ENCODE peak calls at places on chromosomes 5 and 9, in six cellular contexts. G is mucosa of gallbladder; H is pons; J is activated T-cell treated with anti-CD3 and anti-CD28 coated beads, Interleukin-2, amount 50 U/mL, for 4 hours; Z is suprapubic skin; B is hypothalamus. Q is an unnamed sample.

GRCh38 chr9:84731696-84732095 is 62.2 kb downstream of the NTRK2 start:
- DNase-seq in G (no peak), H (no peak), J (no peak), Z (no peak), B (no peak), Q (no peak)

GRCh38 chr5:53508125-53508524 is 27.7 kb downstream of the FST start:
- DNase-seq in G (no peak), H (no peak), J (no peak), Z (no peak), B (no peak), Q (no peak)

GRCh38 chr5:63959177-63959982 is 2.9 kb downstream of the HTR1A start:
- DNase-seq in G (no peak), H (peak; percentile 38), J (no peak), Z (no peak), B (no peak), Q (no peak)

GRCh38 chr5:7857918-7858632 is 7.1 kb upstream of the CFAP90 start:
- DNase-seq in G (no peak), H (no peak), J (no peak), Z (no peak), B (no peak), Q (no peak)

GRCh38 chr5:68041293-68041692 is 174.3 kb upstream of the PIK3R1 start:
- DNase-seq in G (no peak), H (peak; percentile 49), J (no peak), Z (no peak), B (no peak), Q (no peak)

GRCh38 chr5:51389582-51390463 is 6.6 kb downstream of the ISL1 start:
- DNase-seq in G (no peak), H (no peak), J (no peak), Z (no peak), B (no peak), Q (no peak)

GRCh38 chr5:136559651-136560050 is 194.3 kb upstream of the TRPC7 start:
- DNase-seq in G (no peak), H (no peak), J (no peak), Z (no peak), B (no peak), Q (no peak)

GRCh38 chr5:139762624-139763170 is 32.9 kb upstream of the PSD2 start:
- DNase-seq in G (no peak), H (no peak), J (no peak), Z (no peak), B (no peak), Q (no peak)

GRCh38 chr5:60652206-60652605 is 47.8 kb downstream of the DEPDC1B start:
- DNase-seq in G (no peak), H (no peak), J (no peak), Z (no peak), B (no peak), Q (no peak)

GRCh38 chr5:64628901-64629300 is 61.4 kb upstream of the SHISAL2B start:
- DNase-seq in G (no peak), H (no peak), J (no peak), Z (no peak), B (no peak), Q (no peak)

GRCh38 chr9:116646661-116647514 is 40.2 kb upstream of the TRIM32 start:
- DNase-seq in G (peak; percentile 14), H (peak; percentile 69), J (no peak), Z (no peak), B (no peak), Q (no peak)

GRCh38 chr9:78811562-78812276 is 514.8 kb downstream of the PSAT1 start:
- DNase-seq in G (no peak), H (peak; percentile 37), J (no peak), Z (no peak), B (no peak), Q (no peak)

GRCh38 chr5:167030500-167031120 is 1260.8 kb upstream of the WWC1 start:
- DNase-seq in G (no peak), H (no peak), J (no peak), Z (no peak), B (no peak), Q (no peak)

GRCh38 chr5:97499605-97500004 is 316.6 kb upstream of the RIOK2 start:
- DNase-seq in G (no peak), H (peak; percentile 31), J (no peak), Z (no peak), B (no peak), Q (no peak)

GRCh38 chr5:37900692-37901091 is 60.9 kb upstream of the GDNF start:
- DNase-seq in G (peak; percentile 15), H (peak; percentile 10), J (no peak), Z (no peak), B (no peak), Q (no peak)

GRCh38 chr9:71506821-71507220 is 261.5 kb downstream of the CEMIP2 start:
- DNase-seq in G (peak; percentile 16), H (no peak), J (no peak), Z (no peak), B (no peak), Q (no peak)

GRCh38 chr5:88727705-88728313 is 155.2 kb downstream of the MEF2C start:
- DNase-seq in G (no peak), H (peak; percentile 38), J (no peak), Z (no peak), B (no peak), Q (no peak)

GRCh38 chr9:136787690-136788400 is 3.3 kb upstream of the TMEM141 start:
- DNase-seq in G (peak; percentile 74), H (peak; percentile 88), J (peak; percentile 57), Z (no peak), B (peak; percentile 28), Q (peak; percentile 64)

GRCh38 chr9:90014421-90014820 is 409.6 kb downstream of the GADD45G start:
- DNase-seq in G (no peak), H (no peak), J (no peak), Z (no peak), B (no peak), Q (no peak)

GRCh38 chr9:34079181-34079580 is 30.5 kb upstream of the UBAP2 start:
- DNase-seq in G (no peak), H (no peak), J (no peak), Z (no peak), B (no peak), Q (no peak)

GRCh38 chr5:158979749-158980521 is 119.8 kb downstream of the EBF1 start:
- DNase-seq in G (peak; percentile 56), H (peak; percentile 62), J (no peak), Z (peak; percentile 82), B (peak; percentile 24), Q (peak; percentile 47)

GRCh38 chr5:156798201-156798600 is 51.9 kb upstream of the PPP1R2B start:
- DNase-seq in G (no peak), H (no peak), J (no peak), Z (no peak), B (no peak), Q (no peak)

GRCh38 chr9:75088646-75089368 is 493 bp downstream of the OSTF1 start:
- DNase-seq in G (peak; percentile 48), H (peak; percentile 68), J (no peak), Z (peak; percentile 88), B (peak; percentile 8), Q (peak; percentile 69)

GRCh38 chr5:142978252-142978651 is 208.1 kb downstream of the ARHGAP26 start:
- DNase-seq in G (no peak), H (no peak), J (no peak), Z (no peak), B (no peak), Q (no peak)

GRCh38 chr5:151223447-151224264 is at the start of gene CCDC69:
- DNase-seq in G (peak; percentile 78), H (peak; percentile 56), J (peak; percentile 43), Z (peak; percentile 81), B (peak; percentile 35), Q (peak; percentile 69)

GRCh38 chr5:111200828-111201227 is 23.4 kb upstream of the CAMK4 start:
- DNase-seq in G (no peak), H (no peak), J (no peak), Z (no peak), B (no peak), Q (no peak)

GRCh38 chr5:113578091-113578490 is 64.6 kb downstream of the YTHDC2 start:
- DNase-seq in G (no peak), H (no peak), J (no peak), Z (no peak), B (no peak), Q (no peak)

GRCh38 chr9:136578915-136579637 is 33.2 kb upstream of the NOTCH1 start:
- DNase-seq in G (no peak), H (no peak), J (no peak), Z (no peak), B (no peak), Q (no peak)

GRCh38 chr5:34991486-34992238 is 56.1 kb downstream of the AGXT2 start:
- DNase-seq in G (no peak), H (no peak), J (no peak), Z (no peak), B (no peak), Q (no peak)

GRCh38 chr5:68137451-68138190 is 77.9 kb upstream of the PIK3R1 start:
- DNase-seq in G (no peak), H (no peak), J (no peak), Z (no peak), B (no peak), Q (no peak)